ENCODE peak calls at places on chromosome 17, in eight cellular contexts. R is GM04503; P is spleen; C is A549; Y is type B pancreatic cell; A is heart left ventricle; I is GM10248; J is stimulated activated naive CD8-positive, alpha-beta T cell treated with anti-CD3 and anti-CD28 coated beads, Interleukin-15, amount 100 ng/mL, for 72 hours. X is an unnamed sample.
A peak's percentile ranks its signal among the peaks of the same experiment; 100 is the strongest.

GRCh38 chr17:40151414-40151955 is 11.1 kb downstream of the CASC3 start:
- DNase-seq in R (no peak), P (no peak), C (no peak), Y (no peak), A (no peak), I (no peak), J (no peak), X (no peak)

GRCh38 chr17:17497845-17498520 is 1.8 kb upstream of the RASD1 start:
- DNase-seq in R (no peak), P (peak; percentile 58), C (no peak), Y (no peak), A (no peak), I (no peak), J (no peak), X (no peak)

GRCh38 chr17:19311016-19311415 is 51.5 kb downstream of the B9D1 start:
- DNase-seq in R (no peak), P (peak; percentile 10), C (no peak), Y (no peak), A (no peak), I (no peak), J (no peak), X (no peak)

GRCh38 chr17:63445065-63445464 is 1.0 kb downstream of the CYB561 start:
- DNase-seq in R (no peak), P (no peak), C (no peak), Y (no peak), A (no peak), I (no peak), J (no peak), X (no peak)

GRCh38 chr17:55735784-55736405 is 13.2 kb upstream of the TMEM100 start:
- DNase-seq in R (no peak), P (no peak), C (peak; percentile 30), Y (no peak), A (peak; percentile 29), I (peak; percentile 32), J (peak; percentile 23), X (no peak)

GRCh38 chr17:40458001-40458791 is 14.9 kb downstream of the IGFBP4 start:
- DNase-seq in R (peak; percentile 75), P (no peak), C (no peak), Y (no peak), A (no peak), I (no peak), J (no peak), X (no peak)

GRCh38 chr17:75566456-75567233 is 21.0 kb upstream of the MYO15B start:
- DNase-seq in R (no peak), P (no peak), C (no peak), Y (no peak), A (no peak), I (no peak), J (no peak), X (no peak)

GRCh38 chr17:67116045-67116575 is 71.8 kb downstream of the CACNG1 start:
- DNase-seq in R (no peak), P (no peak), C (no peak), Y (no peak), A (no peak), I (no peak), J (no peak), X (no peak)

GRCh38 chr17:76270770-76271668 is 5.9 kb downstream of the UBALD2 start:
- DNase-seq in R (no peak), P (peak; percentile 77), C (no peak), Y (no peak), A (no peak), I (no peak), J (peak; percentile 71), X (no peak)

X was measured in coronary artery.